ENCODE peak calls at places on chromosome 2, in five cellular contexts. I is DMS79, N is cardiac muscle cell, B is body of pancreas, D is fibroblast of mammary gland. F is an unnamed sample.

GRCh38 chr2:111897924-111898702 is at the start of gene MERTK:
- DNase-seq in I (peak), N (peak), D (peak), B (peak), F (peak)

GRCh38 chr2:181904022-181904632 is 12.6 kb downstream of the ITPRID2 start:
- DNase-seq in I (no peak), B (no peak), D (peak), N (peak), F (peak)

GRCh38 chr2:76330865-76331264 is 620.1 kb upstream of the GCFC2 start:
- DNase-seq in D (no peak), I (no peak), N (no peak), B (no peak), F (no peak)

GRCh38 chr2:17311771-17312511 is 206.3 kb downstream of the RAD51AP2 start:
- DNase-seq in N (no peak), I (no peak), D (no peak), B (no peak), F (no peak)

GRCh38 chr2:60544059-60544458 is 9.4 kb downstream of the BCL11A start:
- DNase-seq in D (no peak), I (no peak), N (no peak), B (no peak), F (no peak)

GRCh38 chr2:29165362-29166236 is 50.4 kb downstream of the CLIP4 start:
- DNase-seq in I (no peak), N (no peak), D (peak), B (no peak), F (peak)

GRCh38 chr2:232854082-232854481 is 16.0 kb upstream of the SNORC start:
- DNase-seq in N (no peak), B (no peak), I (no peak), D (peak), F (no peak)

GRCh38 chr2:10576456-10576855 is 113.3 kb downstream of the NOL10 start:
- DNase-seq in D (no peak), I (no peak), N (no peak), B (no peak), F (no peak)

GRCh38 chr2:232315049-232315922 is 63.3 kb upstream of the ALPP start:
- DNase-seq in I (no peak), D (peak), N (no peak), B (no peak), F (no peak)

GRCh38 chr2:260507-261161 is 3.2 kb downstream of the SH3YL1 start:
- DNase-seq in B (no peak), N (no peak), I (no peak), D (no peak), F (no peak)

GRCh38 chr2:122960727-122961641 is 1064.1 kb upstream of the CNTNAP5 start:
- DNase-seq in D (peak), B (no peak), I (no peak), N (no peak), F (no peak)

GRCh38 chr2:108073425-108074072 is 87.2 kb downstream of the SLC5A7 start:
- DNase-seq in I (no peak), B (no peak), N (no peak), D (no peak), F (no peak)

GRCh38 chr2:20103514-20103913 is 52.1 kb upstream of the LAPTM4A start:
- DNase-seq in D (peak), N (peak), I (no peak), B (no peak), F (no peak)

GRCh38 chr2:177545981-177546600 is 153.5 kb downstream of the AGPS start:
- DNase-seq in B (no peak), D (no peak), N (no peak), I (no peak), F (no peak)

GRCh38 chr2:200777275-200777674 is 34.4 kb upstream of the BZW1 start:
- DNase-seq in B (no peak), N (no peak), I (no peak), D (no peak), F (no peak)

GRCh38 chr2:101111917-101112771 is 39.0 kb downstream of the TBC1D8 start:
- DNase-seq in B (no peak), I (no peak), N (peak), D (peak), F (no peak)

GRCh38 chr2:213238753-213239591 is 45.3 kb upstream of the SPAG16 start:
- DNase-seq in I (no peak), D (peak), N (no peak), B (peak), F (no peak)

GRCh38 chr2:45941758-45942738 is 290.6 kb downstream of the PRKCE start:
- DNase-seq in N (no peak), I (no peak), D (peak), B (no peak), F (no peak)

GRCh38 chr2:100606740-100607343 is 44.0 kb downstream of the PDCL3 start:
- DNase-seq in N (peak), D (peak), B (peak), I (no peak), F (peak)

GRCh38 chr2:223837290-223838061 is at the start of gene AP1S3:
- DNase-seq in N (peak), B (peak), I (peak), D (peak), F (peak)

GRCh38 chr2:170258382-170258781 is 80.4 kb downstream of the MYO3B start:
- DNase-seq in D (peak), N (no peak), I (no peak), B (no peak), F (no peak)

GRCh38 chr2:197088694-197089093 is 162.2 kb upstream of the PGAP1 start:
- DNase-seq in D (peak), N (no peak), B (no peak), I (peak), F (peak)

GRCh38 chr2:86260978-86261377 is 61.7 kb downstream of the MRPL35 start:
- DNase-seq in B (no peak), I (no peak), N (no peak), D (no peak), F (no peak)

GRCh38 chr2:205868773-205869333 is 186.6 kb downstream of the NRP2 start:
- DNase-seq in B (no peak), D (peak), N (no peak), I (no peak), F (no peak)

GRCh38 chr2:180823546-180824141 is 156.8 kb upstream of the UBE2E3 start:
- DNase-seq in B (no peak), N (no peak), I (no peak), D (peak), F (no peak)

GRCh38 chr2:239017491-239018098 is 169.7 kb downstream of the TWIST2 start:
- DNase-seq in D (no peak), B (no peak), N (no peak), I (no peak), F (no peak)

GRCh38 chr2:50431958-50432650 is 599.8 kb downstream of the NRXN1 start:
- DNase-seq in D (no peak), B (no peak), I (no peak), N (no peak), F (no peak)

GRCh38 chr2:179446475-179447141 is 182.0 kb upstream of the SESTD1 start:
- DNase-seq in I (no peak), N (no peak), B (no peak), D (no peak), F (no peak)

GRCh38 chr2:42113427-42113826 is 55.7 kb upstream of the EML4 start:
- DNase-seq in D (no peak), N (peak), B (no peak), I (no peak), F (no peak)

GRCh38 chr2:11798946-11799495 is 52.6 kb downstream of the LPIN1 start:
- DNase-seq in N (no peak), I (no peak), B (no peak), D (no peak), F (no peak)

GRCh38 chr2:224025874-224026273 is 13.2 kb downstream of the SERPINE2 start:
- DNase-seq in D (no peak), I (no peak), B (no peak), N (no peak), F (no peak)

F was measured in NCI-H2227 treated with DMSO at 0.1 percent for 48 hours.